ENCODE peak calls at places on chromosomes 2 and 18, in five cellular contexts. O, A, E, Q and R are unnamed samples.
A peak's percentile ranks its signal among the peaks of the same experiment; 100 is the strongest.

GRCh38 chr2:16729335-16729734 is 63.7 kb upstream of the CYRIA start:
- DNase-seq in O (no peak), A (no peak), E (no peak), Q (no peak), R (no peak)

GRCh38 chr2:64426191-64426952 is 27.6 kb upstream of the LGALSL start:
- DNase-seq in O (no peak), A (no peak), E (no peak), Q (peak; percentile 24), R (no peak)

GRCh38 chr2:148253716-148254115 is 232.8 kb downstream of the MBD5 start:
- DNase-seq in O (no peak), A (no peak), E (no peak), Q (no peak), R (peak; percentile 5)

GRCh38 chr2:187593697-187594096 is 39.5 kb upstream of the TFPI start:
- DNase-seq in O (no peak), A (no peak), E (no peak), Q (peak; percentile 44), R (no peak)

GRCh38 chr2:72665448-72665847 is 160.4 kb downstream of the EXOC6B start:
- DNase-seq in O (no peak), A (no peak), E (no peak), Q (no peak), R (no peak)

GRCh38 chr2:39508243-39508642 is 71.2 kb upstream of the MAP4K3 start:
- DNase-seq in O (no peak), A (no peak), E (no peak), Q (no peak), R (no peak)

GRCh38 chr18:13110559-13110958 is 108.0 kb upstream of the LDLRAD4 start:
- DNase-seq in O (no peak), A (no peak), E (no peak), Q (no peak), R (no peak)

GRCh38 chr2:105919826-105920225 is 175.1 kb downstream of the NCK2 start:
- DNase-seq in O (no peak), A (peak; percentile 80), E (no peak), Q (peak; percentile 63), R (peak; percentile 48)

GRCh38 chr2:118970396-118971135 is 28.6 kb downstream of the MARCO start:
- DNase-seq in O (peak; percentile 68), A (no peak), E (no peak), Q (no peak), R (no peak)

GRCh38 chr2:94958245-94958644 is 67.3 kb upstream of the MAL start:
- DNase-seq in O (no peak), A (no peak), E (no peak), Q (no peak), R (no peak)

GRCh38 chr2:81093031-81093430 is 788.5 kb upstream of the LRRTM1 start:
- DNase-seq in O (no peak), A (no peak), E (no peak), Q (no peak), R (no peak)

GRCh38 chr18:31978616-31979015 is 35.7 kb upstream of the TRAPPC8 start:
- DNase-seq in O (no peak), A (no peak), E (no peak), Q (no peak), R (no peak)

GRCh38 chr2:96353032-96353561 is 17.5 kb downstream of the NCAPH start:
- DNase-seq in O (peak; percentile 63), A (no peak), E (no peak), Q (peak; percentile 77), R (peak; percentile 59)

GRCh38 chr2:36352711-36353110 is 2.9 kb upstream of the CRIM1 start:
- DNase-seq in O (no peak), A (no peak), E (no peak), Q (peak; percentile 81), R (peak; percentile 33)

GRCh38 chr2:153645640-153646039 is 167.1 kb upstream of the RPRM start:
- DNase-seq in O (no peak), A (no peak), E (no peak), Q (no peak), R (no peak)

GRCh38 chr2:127422631-127423475 is 4.6 kb downstream of the PROC start:
- DNase-seq in O (no peak), A (peak; percentile 85), E (no peak), Q (no peak), R (no peak)

GRCh38 chr2:217926801-217927200 is 76.0 kb downstream of the TNS1 start:
- DNase-seq in O (peak; percentile 24), A (no peak), E (no peak), Q (no peak), R (no peak)

GRCh38 chr2:10278029-10278762 is 24.5 kb upstream of the HPCAL1 start:
- DNase-seq in O (peak; percentile 94), A (no peak), E (no peak), Q (peak; percentile 83), R (no peak)